ENCODE peak calls at places on chromosomes 4 and X, in seven cellular contexts. C is ovary, V is GM12865, J is Right ventricle myocardium inferior, R is left cardiac atrium, D is EH, H is hippocampal formation. N is an unnamed sample.

GRCh38 chr4:2126309-2127043 is 67.3 kb downstream of the NAT8L start:
- DNase-seq in C (no peak), H (no peak), J (no peak), R (no peak), D (no peak), V (no peak), N (no peak)

GRCh38 chrX:1387141-1387776 is 4.7 kb downstream of the SLC25A6 start:
- DNase-seq in V (no peak), H (no peak), D (no peak), R (no peak), J (no peak), C (peak; percentile 28), N (peak; percentile 44)

GRCh38 chr4:6641164-6641970 is 882 bp downstream of the MRFAP1 start:
- DNase-seq in C (peak; percentile 73), R (peak; percentile 69), J (no peak), D (peak; percentile 60), V (peak; percentile 48), H (no peak), N (peak; percentile 53)

GRCh38 chr4:105588252-105588651 is 35.8 kb downstream of the ARHGEF38 start:
- DNase-seq in H (no peak), R (no peak), D (no peak), C (no peak), J (no peak), V (no peak), N (no peak)

GRCh38 chr4:98473046-98473445 is 185.4 kb downstream of the TSPAN5 start:
- DNase-seq in J (no peak), V (no peak), C (no peak), D (peak; percentile 35), R (no peak), H (no peak), N (no peak)

GRCh38 chrX:133559909-133560308 is 144.6 kb upstream of the GPC4 start:
- DNase-seq in C (no peak), J (no peak), D (no peak), H (no peak), V (no peak), R (no peak), N (no peak)

GRCh38 chr4:85701881-85702321 is 227.0 kb downstream of the ARHGAP24 start:
- DNase-seq in H (no peak), J (no peak), R (no peak), V (peak; percentile 74), D (no peak), C (no peak), N (no peak)

GRCh38 chr4:157443537-157443936 is 223.0 kb downstream of the GRIA2 start:
- DNase-seq in V (no peak), R (no peak), J (no peak), D (no peak), H (no peak), C (no peak), N (no peak)

GRCh38 chrX:101347859-101348451 is 587 bp downstream of the TIMM8A start:
- DNase-seq in D (peak; percentile 19), R (no peak), V (no peak), J (no peak), H (no peak), C (no peak), N (no peak)

GRCh38 chrX:77785746-77786548 is at the start of gene ATRX:
- DNase-seq in V (peak; percentile 90), C (peak; percentile 71), D (peak; percentile 84), R (peak; percentile 72), H (peak; percentile 65), J (peak; percentile 73), N (peak; percentile 79)

GRCh38 chr4:153741529-153741928 is 18.3 kb downstream of the RNF175 start:
- DNase-seq in C (no peak), D (no peak), J (no peak), R (no peak), H (no peak), V (no peak), N (no peak)

GRCh38 chrX:34655496-34656258 is 1.4 kb downstream of the TMEM47 start:
- DNase-seq in H (no peak), V (no peak), J (no peak), R (no peak), C (no peak), D (peak; percentile 36), N (no peak)

GRCh38 chr4:81715335-81715734 is 243.6 kb upstream of the RASGEF1B start:
- DNase-seq in J (no peak), R (no peak), C (no peak), V (no peak), H (no peak), D (no peak), N (no peak)

GRCh38 chr4:14877246-14878220 is 124.7 kb upstream of the CPEB2 start:
- DNase-seq in R (peak; percentile 33), D (no peak), H (no peak), V (peak; percentile 73), J (no peak), C (no peak), N (no peak)

GRCh38 chr4:141425124-141425523 is 204.4 kb downstream of the ZNF330 start:
- DNase-seq in D (peak; percentile 79), C (no peak), R (no peak), H (no peak), J (no peak), V (no peak), N (no peak)

GRCh38 chrX:2552621-2553297 is 52.0 kb upstream of the DHRSX start:
- DNase-seq in J (no peak), C (no peak), V (no peak), D (peak; percentile 98), H (no peak), R (no peak), N (no peak)

GRCh38 chr4:185384877-185385465 is 10.8 kb downstream of the LRP2BP start:
- DNase-seq in R (no peak), D (peak; percentile 54), V (no peak), H (no peak), J (no peak), C (no peak), N (no peak)

GRCh38 chrX:17824980-17825379 is 36.1 kb downstream of the RAI2 start:
- DNase-seq in J (no peak), R (no peak), D (no peak), V (no peak), H (no peak), C (no peak), N (no peak)

GRCh38 chr4:74262522-74262921 is 45.7 kb upstream of the EPGN start:
- DNase-seq in C (no peak), J (no peak), V (no peak), D (no peak), R (no peak), H (no peak), N (no peak)

GRCh38 chr4:75633846-75634245 is 3.5 kb upstream of the CDKL2 start:
- DNase-seq in D (peak; percentile 72), R (no peak), V (no peak), J (no peak), C (no peak), H (no peak), N (no peak)

GRCh38 chrX:16826207-16826606 is 39.9 kb downstream of the TXLNG start:
- DNase-seq in C (no peak), D (peak; percentile 59), H (peak; percentile 68), V (peak; percentile 30), R (no peak), J (no peak), N (no peak)